ENCODE peak calls at places on chromosomes 6 and 20, in ten cellular contexts. D is AG10803, G is mucosa of descending colon, I is stomach, M is right lobe of liver, F is heart right ventricle, V is fibroblast of villous mesenchyme, E is transverse colon, P is A549, K is AG09309. O is an unnamed sample.

GRCh38 chr6:143294265-143294664 is 156.2 kb downstream of the ADAT2 start:
- DNase-seq in D (no peak), G (no peak), I (no peak), M (no peak), F (no peak), V (no peak), E (no peak), P (no peak), K (no peak), O (no peak)

GRCh38 chr20:31860431-31861345 is 9.6 kb downstream of the DUSP15 start:
- DNase-seq in D (no peak), G (peak; percentile 28), I (no peak), M (no peak), F (no peak), V (peak; percentile 32), E (peak; percentile 20), P (peak; percentile 44), K (no peak), O (no peak)

GRCh38 chr6:22295145-22295544 is 1.7 kb downstream of the PRL start:
- DNase-seq in D (no peak), G (no peak), I (no peak), M (no peak), F (no peak), V (no peak), E (no peak), P (no peak), K (no peak), O (no peak)

GRCh38 chr20:62752181-62752670 is 43.6 kb downstream of the NTSR1 start:
- DNase-seq in D (no peak), G (no peak), I (no peak), M (peak; percentile 14), F (peak; percentile 11), V (no peak), E (no peak), P (no peak), K (no peak), O (no peak)

GRCh38 chr6:169807699-169808607 is 56.5 kb downstream of the ERMARD start:
- DNase-seq in D (no peak), G (no peak), I (no peak), M (no peak), F (no peak), V (no peak), E (no peak), P (no peak), K (no peak), O (no peak)

GRCh38 chr20:36607586-36608387 is 2.2 kb downstream of the RAB5IF start:
- DNase-seq in D (no peak), G (peak; percentile 40), I (peak; percentile 34), M (peak; percentile 31), F (no peak), V (no peak), E (peak; percentile 61), P (peak; percentile 86), K (no peak), O (no peak)

GRCh38 chr6:140082867-140083297 is 708.4 kb upstream of the CITED2 start:
- DNase-seq in D (peak; percentile 90), G (peak; percentile 16), I (no peak), M (no peak), F (no peak), V (peak; percentile 84), E (no peak), P (no peak), K (no peak), O (no peak)

GRCh38 chr20:46406200-46406985 is at the start of gene ELMO2:
- DNase-seq in D (peak; percentile 95), G (peak; percentile 99), I (peak; percentile 99), M (peak; percentile 97), F (peak; percentile 95), V (peak; percentile 98), E (peak; percentile 98), P (peak; percentile 95), K (peak; percentile 79), O (peak; percentile 88)

GRCh38 chr20:24604966-24605365 is 135.5 kb downstream of the SYNDIG1 start:
- DNase-seq in D (no peak), G (no peak), I (no peak), M (no peak), F (no peak), V (no peak), E (no peak), P (no peak), K (no peak), O (no peak)

GRCh38 chr6:134626131-134626530 is 308.2 kb upstream of the SGK1 start:
- DNase-seq in D (peak; percentile 48), G (no peak), I (no peak), M (no peak), F (no peak), V (no peak), E (no peak), P (peak; percentile 9), K (no peak), O (no peak)

GRCh38 chr6:142361765-142362540 is 60.1 kb downstream of the ADGRG6 start:
- DNase-seq in D (peak; percentile 97), G (no peak), I (no peak), M (no peak), F (no peak), V (peak; percentile 96), E (no peak), P (peak; percentile 78), K (peak; percentile 83), O (no peak)

GRCh38 chr20:48722002-48722731 is 105.6 kb downstream of the PREX1 start:
- DNase-seq in D (peak; percentile 81), G (peak; percentile 44), I (peak; percentile 38), M (no peak), F (no peak), V (peak; percentile 77), E (peak; percentile 33), P (no peak), K (peak; percentile 48), O (peak; percentile 63)

GRCh38 chr20:44079291-44079690 is 107.7 kb downstream of the JPH2 start:
- DNase-seq in D (no peak), G (no peak), I (no peak), M (no peak), F (no peak), V (no peak), E (no peak), P (no peak), K (no peak), O (no peak)

GRCh38 chr6:149450679-149451360 is 34.0 kb downstream of the ZC3H12D start:
- DNase-seq in D (no peak), G (peak; percentile 56), I (peak; percentile 50), M (peak; percentile 55), F (peak; percentile 55), V (no peak), E (peak; percentile 56), P (no peak), K (no peak), O (no peak)

DNA sequence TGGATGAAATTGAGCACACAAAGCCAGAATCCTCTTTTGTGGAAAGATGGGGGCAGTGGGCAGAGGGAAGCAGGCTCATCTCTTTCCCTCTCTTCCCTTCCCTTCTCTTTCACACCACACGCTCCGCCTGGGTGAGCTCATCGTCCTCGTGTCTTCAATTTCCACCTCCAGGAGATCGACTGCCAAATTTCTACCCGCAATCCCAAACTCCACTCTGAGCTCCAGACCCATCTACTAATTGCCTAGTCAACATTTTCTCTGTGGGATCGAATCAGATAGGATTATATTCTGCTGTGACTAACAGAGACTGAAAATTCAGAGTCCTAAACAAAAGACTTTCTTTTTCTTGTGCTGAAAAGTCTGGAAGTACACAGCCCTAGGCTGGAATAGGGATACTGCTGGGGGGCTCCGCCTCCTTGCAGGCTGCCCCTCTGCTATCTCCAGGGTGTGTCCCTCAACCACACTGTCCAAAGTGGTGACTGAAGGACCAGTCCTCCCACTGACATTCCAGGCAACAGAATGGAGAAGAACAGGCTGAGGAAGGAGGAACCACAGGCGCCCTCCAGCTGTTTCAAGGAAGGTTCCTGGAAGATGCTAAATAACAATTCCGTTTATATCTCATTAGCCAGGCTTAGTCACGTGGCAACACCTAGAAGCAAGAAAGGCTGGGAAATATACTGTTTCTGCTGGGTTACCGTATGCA is 5.0 kb upstream of the HSPA12B start:
- DNase-seq in D (peak; percentile 66), G (no peak), I (no peak), M (no peak), F (no peak), V (peak; percentile 42), E (no peak), P (no peak), K (no peak), O (no peak)
- TF ChIP-seq CTCF in D (peak; percentile 21), G (no peak), I (no peak), M (no peak), F (no peak), V (peak; percentile 10), E (no peak), P (no peak), K (no peak), O (no peak)

GRCh38 chr6:108168026-108168463 is 2.2 kb downstream of the NR2E1 start:
- DNase-seq in D (no peak), G (no peak), I (no peak), M (no peak), F (no peak), V (no peak), E (no peak), P (no peak), K (no peak), O (no peak)

GRCh38 chr6:108169801-108170606 is 4.2 kb downstream of the NR2E1 start:
- DNase-seq in D (no peak), G (no peak), I (no peak), M (no peak), F (no peak), V (no peak), E (no peak), P (no peak), K (no peak), O (no peak)

GRCh38 chr6:108167449-108167903 is 1.7 kb downstream of the NR2E1 start:
- DNase-seq in D (no peak), G (no peak), I (no peak), M (no peak), F (no peak), V (no peak), E (no peak), P (no peak), K (no peak), O (no peak)

GRCh38 chr6:108168980-108169800 is 3.4 kb downstream of the NR2E1 start:
- DNase-seq in D (no peak), G (no peak), I (no peak), M (peak; percentile 38), F (no peak), V (no peak), E (no peak), P (no peak), K (no peak), O (no peak)

GRCh38 chr6:108168501-108168979 is 2.7 kb downstream of the NR2E1 start:
- DNase-seq in D (peak; percentile 8), G (peak; percentile 32), I (peak; percentile 42), M (peak; percentile 56), F (no peak), V (peak; percentile 13), E (peak; percentile 29), P (no peak), K (no peak), O (no peak)
- H3K4me3 ChIP-seq in D (no peak overlapping the region), G (no peak overlapping the region), I (peak overlapping the region; percentile 11), M (peak overlapping the region; percentile 3), F (peak overlapping the region; percentile 28), V (no peak overlapping the region), E (peak overlapping the region; percentile 7), P (no peak overlapping the region), K (no peak overlapping the region), O (no peak overlapping the region)

GRCh38 chr20:11980263-11980662 is 62.6 kb downstream of the BTBD3 start:
- DNase-seq in D (no peak), G (no peak), I (no peak), M (no peak), F (no peak), V (no peak), E (no peak), P (no peak), K (no peak), O (no peak)
- TF ChIP-seq CTCF in D (peak; percentile 22), G (no peak), I (no peak), M (no peak), F (no peak), V (peak; percentile 30), E (no peak), P (no peak), K (peak; percentile 9), O (no peak)

GRCh38 chr20:2654384-2654822 is 2.0 kb downstream of the NOP56 start:
- DNase-seq in D (no peak), G (no peak), I (no peak), M (no peak), F (no peak), V (no peak), E (no peak), P (no peak), K (no peak), O (no peak)
- H3K4me3 ChIP-seq in D (peak overlapping the region; percentile 98), G (no peak overlapping the region), I (peak overlapping the region; percentile 88), M (no peak overlapping the region), F (no peak overlapping the region), V (peak overlapping the region; percentile 86), E (no peak overlapping the region), P (peak overlapping the region; percentile 78), K (peak overlapping the region; percentile 82), O (peak overlapping the region; percentile 85)

O was measured in GM12864.